ENCODE peak calls at places on chromosomes 1 and 21, in eight cellular contexts. H is mucosa of descending colon, O is GM10248, F is NB4, G is endothelial cell, U is uterus, S is Calu3, T is fibroblast of pulmonary artery. L is an unnamed sample.

GRCh38 chr21:34198232-34199120 is 125.1 kb downstream of the MRPS6 start:
- DNase-seq in H (no peak), O (no peak), F (peak; percentile 77), G (no peak), U (no peak), S (no peak), T (no peak), L (peak; percentile 43)

GRCh38 chr21:36097427-36098230 is 27.8 kb downstream of the CBR1 start:
- DNase-seq in H (no peak), O (peak; percentile 31), F (peak; percentile 65), G (no peak), U (no peak), S (no peak), T (peak; percentile 11), L (peak; percentile 34)

GRCh38 chr1:157170677-157171515 is 32.7 kb upstream of the ETV3 start:
- DNase-seq in H (peak; percentile 65), O (no peak), F (peak; percentile 54), G (peak; percentile 70), U (no peak), S (peak; percentile 86), T (peak; percentile 35), L (no peak)

GRCh38 chr21:33587792-33588484 is 546 bp downstream of the DONSON start:
- DNase-seq in H (peak; percentile 65), O (peak; percentile 48), F (peak; percentile 62), G (peak; percentile 31), U (peak; percentile 41), S (peak; percentile 26), T (peak; percentile 30), L (no peak)

GRCh38 chr1:78447096-78447495 is 43.7 kb upstream of the PTGFR start:
- DNase-seq in H (no peak), O (no peak), F (no peak), G (no peak), U (no peak), S (no peak), T (peak; percentile 16), L (no peak)

GRCh38 chr21:41442496-41443186 is 16.6 kb downstream of the MX1 start:
- DNase-seq in H (no peak), O (no peak), F (no peak), G (no peak), U (no peak), S (no peak), T (no peak), L (no peak)

GRCh38 chr1:183909672-183910071 is 104.8 kb downstream of the RGL1 start:
- DNase-seq in H (no peak), O (no peak), F (no peak), G (no peak), U (no peak), S (no peak), T (no peak), L (no peak)

GRCh38 chr1:171717080-171717479 is 24.8 kb downstream of the VAMP4 start:
- DNase-seq in H (no peak), O (no peak), F (no peak), G (no peak), U (no peak), S (no peak), T (no peak), L (no peak)

GRCh38 chr1:170010443-170010842 is 64.1 kb downstream of the KIFAP3 start:
- DNase-seq in H (no peak), O (no peak), F (peak; percentile 34), G (peak; percentile 33), U (peak; percentile 26), S (peak; percentile 65), T (peak; percentile 84), L (no peak)

GRCh38 chr1:204102719-204103118 is 29.8 kb downstream of the SOX13 start:
- DNase-seq in H (no peak), O (no peak), F (no peak), G (no peak), U (no peak), S (peak; percentile 45), T (no peak), L (no peak)

GRCh38 chr21:45555557-45556301 is 13.5 kb upstream of the SLC19A1 start:
- DNase-seq in H (peak; percentile 91), O (peak; percentile 91), F (peak; percentile 94), G (peak; percentile 69), U (peak; percentile 79), S (no peak), T (peak; percentile 90), L (peak; percentile 85)

DNA sequence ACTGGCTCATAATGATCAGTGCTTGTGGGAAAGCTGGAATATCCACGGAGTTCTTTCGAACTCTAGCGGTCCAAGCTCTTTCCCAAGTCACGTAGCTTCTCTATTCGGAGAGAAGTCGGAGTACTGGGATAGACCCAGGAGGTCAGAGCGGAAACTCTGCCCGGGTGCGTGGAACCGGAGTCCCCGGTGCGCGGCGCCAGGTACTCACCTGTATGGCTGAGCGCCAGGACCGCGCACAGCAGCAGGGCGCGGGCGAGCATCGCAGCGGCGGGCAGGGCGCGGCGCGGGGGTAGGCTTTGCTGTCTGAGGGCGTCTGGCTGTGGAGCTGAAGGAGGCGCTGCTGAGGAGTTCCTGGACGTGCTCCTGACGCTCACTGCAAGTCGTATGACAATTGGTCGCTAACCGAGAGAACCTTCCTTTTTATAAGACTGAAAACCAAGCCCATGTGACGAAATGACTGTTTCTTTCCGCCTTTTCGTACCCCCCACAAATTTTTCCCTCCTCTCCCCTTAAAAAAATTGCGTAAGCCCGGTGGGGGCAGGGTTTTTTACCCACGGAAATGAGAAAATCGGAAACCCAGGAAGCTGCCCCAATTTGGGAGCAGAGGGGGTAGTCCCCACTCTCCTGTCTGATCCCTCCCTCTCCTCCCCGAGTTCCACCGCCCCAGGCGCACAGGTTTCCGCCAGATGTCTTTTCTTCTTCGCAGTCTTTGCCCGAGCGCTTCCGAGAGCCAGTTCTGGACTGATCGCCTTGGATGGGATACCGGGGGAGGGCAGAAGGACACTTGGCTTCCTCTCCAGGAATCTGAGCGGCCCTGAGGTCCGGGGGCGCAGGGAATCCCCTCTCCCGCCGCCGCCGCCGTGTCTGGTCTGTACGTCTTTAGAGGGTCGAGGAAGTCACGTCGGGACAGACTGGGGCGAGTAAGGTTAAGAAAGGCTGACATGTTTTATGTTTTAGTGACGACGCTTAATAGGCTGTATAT is at the start of gene PTGS2:
- DNase-seq in H (peak; percentile 77), O (peak; percentile 82), F (peak; percentile 24), G (peak; percentile 79), U (peak; percentile 84), S (peak; percentile 96), T (peak; percentile 98), L (peak; percentile 79)
- TF ChIP-seq CTCF in H (no peak), O (peak; percentile 63), F (no peak), G (no peak), U (peak; percentile 49), S (peak; percentile 70), T (peak; percentile 57), L (no peak)

GRCh38 chr1:26759531-26759930 is 28.2 kb upstream of the PIGV start:
- DNase-seq in H (no peak), O (no peak), F (no peak), G (no peak), U (no peak), S (no peak), T (no peak), L (no peak)

GRCh38 chr1:26758358-26758757 is 29.4 kb upstream of the PIGV start:
- DNase-seq in H (no peak), O (no peak), F (no peak), G (no peak), U (no peak), S (no peak), T (no peak), L (no peak)

GRCh38 chr1:26761217-26761616 is 26.5 kb upstream of the PIGV start:
- DNase-seq in H (no peak), O (no peak), F (peak; percentile 26), G (peak; percentile 19), U (no peak), S (no peak), T (no peak), L (no peak)
- TF ChIP-seq CTCF in H (no peak), O (no peak), F (no peak), G (no peak), U (no peak), S (no peak), T (peak; percentile 16), L (no peak)

GRCh38 chr1:28537457-28538199 is 15.3 kb upstream of the TRNAU1AP start:
- DNase-seq in H (no peak), O (no peak), F (no peak), G (no peak), U (no peak), S (no peak), T (no peak), L (no peak)

GRCh38 chr1:28535180-28535579 is 17.7 kb upstream of the TRNAU1AP start:
- DNase-seq in H (no peak), O (no peak), F (no peak), G (no peak), U (no peak), S (no peak), T (no peak), L (peak; percentile 10)

GRCh38 chr1:28538286-28538685 is 14.6 kb upstream of the TRNAU1AP start:
- DNase-seq in H (no peak), O (no peak), F (no peak), G (no peak), U (no peak), S (no peak), T (no peak), L (no peak)

GRCh38 chr1:28545246-28545628 is 7.6 kb upstream of the TRNAU1AP start:
- DNase-seq in H (no peak), O (no peak), F (no peak), G (no peak), U (no peak), S (no peak), T (no peak), L (no peak)

DNA sequence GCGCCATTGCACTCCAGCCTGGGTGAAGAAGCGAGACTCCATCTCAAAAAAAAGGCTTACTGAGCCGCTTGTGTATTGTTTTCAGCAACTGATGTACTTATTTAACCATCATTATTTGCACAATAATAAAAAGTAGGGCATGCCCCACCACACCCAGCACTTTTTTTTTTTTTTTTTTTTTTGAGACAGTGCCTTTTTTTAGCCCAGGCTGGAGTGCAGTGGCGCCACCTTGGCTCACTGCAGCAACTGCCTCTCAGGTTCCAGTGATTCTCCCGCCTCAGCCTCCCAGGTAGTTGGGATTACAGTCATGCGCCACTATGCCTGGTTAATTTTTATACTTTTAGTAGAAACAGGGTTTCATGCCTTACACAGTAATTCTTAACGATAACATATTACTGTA is 12.2 kb upstream of the TRNAU1AP start:
- DNase-seq in H (peak; percentile 42), O (no peak), F (no peak), G (no peak), U (no peak), S (no peak), T (no peak), L (no peak)
- TF ChIP-seq CTCF in H (no peak), O (no peak), F (no peak), G (no peak), U (no peak), S (no peak), T (peak; percentile 5), L (no peak)

DNA sequence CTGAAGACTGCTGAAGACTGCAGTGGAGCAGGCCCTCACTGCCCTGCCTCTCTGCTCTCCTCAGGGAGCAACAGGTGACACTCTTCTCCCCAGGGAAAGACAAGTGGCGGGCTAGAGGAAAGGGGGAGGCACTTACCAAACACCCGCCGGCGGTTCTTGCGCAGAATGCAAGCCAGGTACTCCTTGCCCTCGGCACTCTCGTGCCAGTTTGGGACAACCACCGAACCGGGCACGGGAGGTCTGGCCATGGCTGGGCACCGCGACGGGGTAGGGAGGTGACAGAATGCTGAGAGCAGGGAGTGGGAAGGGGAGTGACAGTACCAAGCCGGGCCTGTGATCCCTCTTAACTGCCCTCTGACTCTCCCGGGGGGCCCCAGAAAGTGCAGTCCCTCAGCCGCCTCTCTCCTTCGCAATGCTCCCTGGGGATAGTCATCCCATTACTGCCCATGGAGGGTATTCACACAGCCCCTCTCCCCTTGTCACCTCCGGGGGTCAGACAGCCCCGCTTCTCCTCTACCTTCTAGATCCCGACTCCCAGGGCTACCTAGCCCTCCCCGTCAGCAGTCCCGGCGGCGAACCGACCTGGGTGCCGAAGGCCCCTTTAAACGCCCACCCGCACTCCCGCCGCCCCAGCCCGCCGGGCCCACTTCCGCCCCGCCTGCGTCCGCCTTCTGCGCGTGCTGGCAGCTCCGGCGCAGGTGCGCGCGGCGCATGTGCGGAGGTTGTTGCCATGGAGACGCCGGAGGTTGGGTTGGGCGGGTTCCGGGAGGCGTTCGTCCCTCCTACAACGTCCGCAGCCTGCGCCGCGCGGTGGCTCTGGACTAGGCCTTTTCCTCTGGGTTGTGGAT is at the start of gene CPLANE2:
- DNase-seq in H (peak; percentile 98), O (peak; percentile 97), F (peak; percentile 93), G (peak; percentile 91), U (peak; percentile 96), S (peak; percentile 93), T (peak; percentile 92), L (peak; percentile 97)
- TF ChIP-seq CTCF in H (no peak), O (peak; percentile 10), F (no peak), G (peak; percentile 2), U (no peak), S (no peak), T (no peak), L (no peak)

L was measured in GM20000.